ENCODE peak calls at places on chromosomes 7 and 10, in five cellular contexts. K is ovary, M is upper lobe of right lung, G is astrocyte, H is left lung. I is an unnamed sample. For H3K4me1, the result is how much of the 10 kb centered on the place peaks cover.

GRCh38 chr10:31149835-31150512 is 118.3 kb upstream of the ZNF438 start:
- DNase-seq in K (no peak), M (no peak), G (no peak), H (no peak), I (no peak)

GRCh38 chr10:58919927-58920654 is 256.4 kb upstream of the PHYHIPL start:
- DNase-seq in K (no peak), M (no peak), G (peak), H (no peak), I (no peak)

GRCh38 chr7:14834456-14834855 is 68.1 kb downstream of the DGKB start:
- DNase-seq in K (no peak), M (no peak), G (peak), H (no peak), I (no peak)

GRCh38 chr7:148962823-148963582 is 65.3 kb downstream of the PDIA4 start:
- DNase-seq in K (peak), M (peak), G (peak), H (no peak), I (peak)

GRCh38 chr7:152076324-152076821 is 50.9 kb downstream of the GALNT11 start:
- DNase-seq in K (no peak), M (no peak), G (no peak), H (no peak), I (no peak)

GRCh38 chr10:44858988-44859387 is 52.1 kb upstream of the TMEM72 start:
- DNase-seq in K (no peak), M (no peak), G (no peak), H (no peak), I (no peak)

GRCh38 chr7:47635091-47636090 is 53.5 kb upstream of the TNS3 start:
- DNase-seq in K (peak), M (peak), G (no peak), H (peak), I (peak)

GRCh38 chr7:133556070-133556469 is 303.2 kb downstream of the EXOC4 start:
- DNase-seq in K (no peak), M (no peak), G (no peak), H (no peak), I (no peak)

GRCh38 chr10:50272531-50272930 is 21.2 kb upstream of the ASAH2 start:
- DNase-seq in K (no peak), M (no peak), G (no peak), H (no peak), I (no peak)

GRCh38 chr7:66894463-66895080 is 26.5 kb upstream of the TMEM248 start:
- DNase-seq in K (no peak), M (no peak), G (peak), H (no peak), I (no peak)

GRCh38 chr10:110843796-110844616 is 27.7 kb upstream of the PDCD4 start:
- DNase-seq in K (no peak), M (no peak), G (no peak), H (no peak), I (no peak)

GRCh38 chr10:97018251-97019212 is 167.2 kb downstream of the SLIT1 start:
- DNase-seq in K (no peak), M (no peak), G (no peak), H (peak), I (no peak)

GRCh38 chr7:90262438-90262837 is 17.5 kb downstream of the CFAP69 start:
- DNase-seq in K (no peak), M (no peak), G (no peak), H (no peak), I (no peak)

GRCh38 chr7:155860840-155861479 is 48.7 kb upstream of the SHH start:
- DNase-seq in K (no peak), M (peak), G (peak), H (peak), I (no peak)

GRCh38 chr10:132691711-132692153 is 94.2 kb downstream of the NKX6-2 start:
- DNase-seq in K (no peak), M (peak), G (no peak), H (peak), I (peak)

GRCh38 chr7:76259124-76260086 is 43.1 kb upstream of the HSPB1 start:
- DNase-seq in K (no peak), M (no peak), G (no peak), H (no peak), I (no peak)
- H3K27ac ChIP-seq in K (no peak), M (no peak), G (no peak), H (no peak), I (no peak)

DNA sequence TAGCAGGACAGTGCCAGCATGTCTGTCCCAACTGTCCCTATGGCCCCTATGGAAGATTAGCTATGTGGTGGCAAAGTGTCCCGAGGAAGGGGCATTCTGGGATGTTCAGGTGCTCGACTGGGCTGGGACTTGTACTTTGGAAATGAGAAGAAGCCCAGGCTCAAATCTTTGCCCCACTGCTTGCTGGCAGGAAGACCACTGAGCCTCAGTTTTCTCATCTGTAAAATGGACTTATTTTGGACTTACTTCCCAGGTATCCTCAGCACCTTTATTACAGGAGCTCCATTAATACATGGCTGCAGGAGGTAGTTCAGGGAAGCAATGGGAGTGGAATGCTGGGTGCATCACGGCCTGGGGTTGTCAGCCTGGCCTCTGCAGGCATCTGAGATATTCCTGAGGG is 71.2 kb downstream of the LHPP start:
- DNase-seq in K (no peak), M (no peak), G (no peak), H (no peak), I (no peak)
- H3K4me1 ChIP-seq in K (under half), M (under half), G (under half), H (under half), I (under half)

DNA sequence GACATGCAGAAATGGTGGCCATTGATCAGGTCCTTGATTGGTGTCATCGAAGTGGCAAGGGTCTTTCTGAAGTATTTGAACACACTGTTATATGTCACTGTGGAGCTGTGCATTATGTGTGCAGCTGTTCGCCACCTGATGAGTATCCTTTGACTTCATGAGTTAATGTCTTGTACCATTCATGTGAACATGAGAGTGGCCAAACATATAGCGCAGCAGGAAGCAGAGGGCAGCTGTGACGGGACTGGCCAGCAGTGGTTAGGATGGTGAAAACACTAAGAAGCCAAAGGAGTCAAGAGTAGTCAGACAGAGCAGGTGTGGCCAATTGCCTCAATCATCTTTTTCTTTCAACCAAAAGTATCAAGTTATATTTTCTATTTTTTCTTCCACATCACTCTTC is 167.4 kb downstream of the IMMP2L start:
- DNase-seq in K (no peak), M (no peak), G (no peak), H (no peak), I (no peak)
- H3K27ac ChIP-seq in K (no peak), M (no peak), G (no peak), H (no peak), I (no peak)

GRCh38 chr7:142307246-142307900 is 49.5 kb upstream of the PRSS58 start:
- DNase-seq in K (no peak), M (no peak), G (no peak), H (no peak), I (no peak)
- H3K4me1 ChIP-seq in K (under half), M (under half), G (under half), H (under half), I (under half)

I was measured in aorta.